ENCODE peak calls at places on chromosomes 16 and 17, in eight cellular contexts. One of them, this sample, is unnamed.

GRCh38 chr16:30539000-30539964 is 4.6 kb upstream of the ZNF747 start:
- DNase-seq in renal cortical epithelial cell: no peak
- DNase-seq in hepatocyte: no peak
- DNase-seq in non-pigmented ciliary epithelial cell: no peak
- DNase-seq in left ventricle myocardium inferior: peak
- DNase-seq in posterior cingulate gyrus: no peak
- DNase-seq in stimulated activated CD8-positive, alpha-beta memory T cell treated with anti-CD3 and anti-CD28 coated beads, Interleukin-4, amount 100 ng/mL, for 1 hour: no peak
- DNase-seq in EH: no peak
- DNase-seq in this sample: no peak

GRCh38 chr17:8711291-8711690 is 33.3 kb downstream of the CCDC42 start:
- DNase-seq in posterior cingulate gyrus: no peak
- DNase-seq in renal cortical epithelial cell: no peak
- DNase-seq in EH: no peak
- DNase-seq in hepatocyte: no peak
- DNase-seq in non-pigmented ciliary epithelial cell: no peak
- DNase-seq in stimulated activated CD8-positive, alpha-beta memory T cell treated with anti-CD3 and anti-CD28 coated beads, Interleukin-4, amount 100 ng/mL, for 1 hour: no peak
- DNase-seq in left ventricle myocardium inferior: no peak
- DNase-seq in this sample: no peak

GRCh38 chr17:75109047-75109406 is 742 bp upstream of the ARMC7 start:
- DNase-seq in hepatocyte: no peak
- DNase-seq in renal cortical epithelial cell: no peak
- DNase-seq in EH: no peak
- DNase-seq in stimulated activated CD8-positive, alpha-beta memory T cell treated with anti-CD3 and anti-CD28 coated beads, Interleukin-4, amount 100 ng/mL, for 1 hour: no peak
- DNase-seq in posterior cingulate gyrus: no peak
- DNase-seq in left ventricle myocardium inferior: no peak
- DNase-seq in non-pigmented ciliary epithelial cell: no peak
- DNase-seq in this sample: no peak

GRCh38 chr16:1979271-1980025 is 1.8 kb downstream of the NOXO1 start:
- DNase-seq in renal cortical epithelial cell: no peak
- DNase-seq in stimulated activated CD8-positive, alpha-beta memory T cell treated with anti-CD3 and anti-CD28 coated beads, Interleukin-4, amount 100 ng/mL, for 1 hour: no peak
- DNase-seq in left ventricle myocardium inferior: no peak
- DNase-seq in hepatocyte: peak
- DNase-seq in posterior cingulate gyrus: no peak
- DNase-seq in non-pigmented ciliary epithelial cell: no peak
- DNase-seq in EH: no peak
- DNase-seq in this sample: no peak

GRCh38 chr17:8152112-8152775 is at the start of gene PER1:
- DNase-seq in non-pigmented ciliary epithelial cell: peak
- DNase-seq in left ventricle myocardium inferior: peak
- DNase-seq in EH: peak
- DNase-seq in stimulated activated CD8-positive, alpha-beta memory T cell treated with anti-CD3 and anti-CD28 coated beads, Interleukin-4, amount 100 ng/mL, for 1 hour: peak
- DNase-seq in posterior cingulate gyrus: peak
- DNase-seq in renal cortical epithelial cell: peak
- DNase-seq in hepatocyte: peak
- DNase-seq in this sample: peak

GRCh38 chr16:17591655-17592405 is 121.1 kb upstream of the XYLT1 start:
- DNase-seq in stimulated activated CD8-positive, alpha-beta memory T cell treated with anti-CD3 and anti-CD28 coated beads, Interleukin-4, amount 100 ng/mL, for 1 hour: no peak
- DNase-seq in non-pigmented ciliary epithelial cell: no peak
- DNase-seq in left ventricle myocardium inferior: no peak
- DNase-seq in hepatocyte: no peak
- DNase-seq in renal cortical epithelial cell: no peak
- DNase-seq in EH: peak
- DNase-seq in posterior cingulate gyrus: no peak
- DNase-seq in this sample: no peak

GRCh38 chr16:73793286-73793685 is 503.3 kb upstream of the PSMD7 start:
- DNase-seq in non-pigmented ciliary epithelial cell: no peak
- DNase-seq in stimulated activated CD8-positive, alpha-beta memory T cell treated with anti-CD3 and anti-CD28 coated beads, Interleukin-4, amount 100 ng/mL, for 1 hour: no peak
- DNase-seq in left ventricle myocardium inferior: no peak
- DNase-seq in posterior cingulate gyrus: no peak
- DNase-seq in hepatocyte: no peak
- DNase-seq in renal cortical epithelial cell: no peak
- DNase-seq in EH: no peak
- DNase-seq in this sample: no peak

GRCh38 chr17:81401727-81402529 is 6.7 kb downstream of the BAHCC1 start:
- DNase-seq in stimulated activated CD8-positive, alpha-beta memory T cell treated with anti-CD3 and anti-CD28 coated beads, Interleukin-4, amount 100 ng/mL, for 1 hour: no peak
- DNase-seq in left ventricle myocardium inferior: peak
- DNase-seq in EH: no peak
- DNase-seq in posterior cingulate gyrus: no peak
- DNase-seq in hepatocyte: no peak
- DNase-seq in non-pigmented ciliary epithelial cell: no peak
- DNase-seq in renal cortical epithelial cell: no peak
- DNase-seq in this sample: no peak

GRCh38 chr16:86396918-86397317 is 113.4 kb upstream of the FOXF1 start:
- DNase-seq in left ventricle myocardium inferior: no peak
- DNase-seq in non-pigmented ciliary epithelial cell: peak
- DNase-seq in stimulated activated CD8-positive, alpha-beta memory T cell treated with anti-CD3 and anti-CD28 coated beads, Interleukin-4, amount 100 ng/mL, for 1 hour: no peak
- DNase-seq in hepatocyte: peak
- DNase-seq in posterior cingulate gyrus: no peak
- DNase-seq in renal cortical epithelial cell: no peak
- DNase-seq in EH: peak
- DNase-seq in this sample: no peak

GRCh38 chr17:19260958-19261357 is 23.8 kb downstream of the EPN2 start:
- DNase-seq in EH: no peak
- DNase-seq in stimulated activated CD8-positive, alpha-beta memory T cell treated with anti-CD3 and anti-CD28 coated beads, Interleukin-4, amount 100 ng/mL, for 1 hour: no peak
- DNase-seq in left ventricle myocardium inferior: no peak
- DNase-seq in non-pigmented ciliary epithelial cell: no peak
- DNase-seq in posterior cingulate gyrus: no peak
- DNase-seq in renal cortical epithelial cell: peak
- DNase-seq in hepatocyte: no peak
- DNase-seq in this sample: no peak

GRCh38 chr17:29444589-29444988 is 54.4 kb downstream of the TAOK1 start:
- DNase-seq in posterior cingulate gyrus: no peak
- DNase-seq in renal cortical epithelial cell: peak
- DNase-seq in EH: peak
- DNase-seq in non-pigmented ciliary epithelial cell: peak
- DNase-seq in left ventricle myocardium inferior: no peak
- DNase-seq in hepatocyte: no peak
- DNase-seq in stimulated activated CD8-positive, alpha-beta memory T cell treated with anti-CD3 and anti-CD28 coated beads, Interleukin-4, amount 100 ng/mL, for 1 hour: no peak
- DNase-seq in this sample: no peak

GRCh38 chr17:8072727-8073461 is 14.6 kb downstream of the ALOX12B start:
- DNase-seq in hepatocyte: peak
- DNase-seq in stimulated activated CD8-positive, alpha-beta memory T cell treated with anti-CD3 and anti-CD28 coated beads, Interleukin-4, amount 100 ng/mL, for 1 hour: no peak
- DNase-seq in left ventricle myocardium inferior: no peak
- DNase-seq in posterior cingulate gyrus: no peak
- DNase-seq in renal cortical epithelial cell: no peak
- DNase-seq in EH: peak
- DNase-seq in non-pigmented ciliary epithelial cell: no peak
- DNase-seq in this sample: no peak

GRCh38 chr17:75491680-75492079 is 23.7 kb downstream of the CASKIN2 start:
- DNase-seq in stimulated activated CD8-positive, alpha-beta memory T cell treated with anti-CD3 and anti-CD28 coated beads, Interleukin-4, amount 100 ng/mL, for 1 hour: no peak
- DNase-seq in renal cortical epithelial cell: no peak
- DNase-seq in posterior cingulate gyrus: no peak
- DNase-seq in non-pigmented ciliary epithelial cell: no peak
- DNase-seq in left ventricle myocardium inferior: no peak
- DNase-seq in hepatocyte: no peak
- DNase-seq in EH: no peak
- DNase-seq in this sample: no peak

GRCh38 chr17:55699178-55699865 is 23.3 kb downstream of the TMEM100 start:
- DNase-seq in stimulated activated CD8-positive, alpha-beta memory T cell treated with anti-CD3 and anti-CD28 coated beads, Interleukin-4, amount 100 ng/mL, for 1 hour: no peak
- DNase-seq in posterior cingulate gyrus: no peak
- DNase-seq in EH: no peak
- DNase-seq in left ventricle myocardium inferior: no peak
- DNase-seq in hepatocyte: no peak
- DNase-seq in renal cortical epithelial cell: no peak
- DNase-seq in non-pigmented ciliary epithelial cell: no peak
- DNase-seq in this sample: no peak

GRCh38 chr16:65771707-65772106 is 594.8 kb upstream of the CDH5 start:
- DNase-seq in left ventricle myocardium inferior: no peak
- DNase-seq in renal cortical epithelial cell: no peak
- DNase-seq in hepatocyte: no peak
- DNase-seq in posterior cingulate gyrus: no peak
- DNase-seq in EH: no peak
- DNase-seq in stimulated activated CD8-positive, alpha-beta memory T cell treated with anti-CD3 and anti-CD28 coated beads, Interleukin-4, amount 100 ng/mL, for 1 hour: no peak
- DNase-seq in non-pigmented ciliary epithelial cell: no peak
- DNase-seq in this sample: no peak

GRCh38 chr16:70789231-70789926 is 11.6 kb downstream of the VAC14 start:
- DNase-seq in EH: peak
- DNase-seq in posterior cingulate gyrus: peak
- DNase-seq in left ventricle myocardium inferior: peak
- DNase-seq in stimulated activated CD8-positive, alpha-beta memory T cell treated with anti-CD3 and anti-CD28 coated beads, Interleukin-4, amount 100 ng/mL, for 1 hour: no peak
- DNase-seq in renal cortical epithelial cell: peak
- DNase-seq in hepatocyte: peak
- DNase-seq in non-pigmented ciliary epithelial cell: no peak
- DNase-seq in this sample: no peak

GRCh38 chr16:80007216-80007615 is 406.7 kb upstream of the MAF start:
- DNase-seq in stimulated activated CD8-positive, alpha-beta memory T cell treated with anti-CD3 and anti-CD28 coated beads, Interleukin-4, amount 100 ng/mL, for 1 hour: no peak
- DNase-seq in non-pigmented ciliary epithelial cell: no peak
- DNase-seq in EH: no peak
- DNase-seq in left ventricle myocardium inferior: no peak
- DNase-seq in hepatocyte: peak
- DNase-seq in renal cortical epithelial cell: no peak
- DNase-seq in posterior cingulate gyrus: no peak
- DNase-seq in this sample: no peak

GRCh38 chr16:59698341-59698979 is 964.3 kb upstream of the GOT2 start:
- DNase-seq in left ventricle myocardium inferior: no peak
- DNase-seq in non-pigmented ciliary epithelial cell: peak
- DNase-seq in hepatocyte: no peak
- DNase-seq in posterior cingulate gyrus: no peak
- DNase-seq in stimulated activated CD8-positive, alpha-beta memory T cell treated with anti-CD3 and anti-CD28 coated beads, Interleukin-4, amount 100 ng/mL, for 1 hour: no peak
- DNase-seq in EH: peak
- DNase-seq in renal cortical epithelial cell: no peak
- DNase-seq in this sample: no peak

GRCh38 chr17:57117798-57118197 is 32.8 kb downstream of the AKAP1 start:
- DNase-seq in stimulated activated CD8-positive, alpha-beta memory T cell treated with anti-CD3 and anti-CD28 coated beads, Interleukin-4, amount 100 ng/mL, for 1 hour: no peak
- DNase-seq in non-pigmented ciliary epithelial cell: no peak
- DNase-seq in renal cortical epithelial cell: no peak
- DNase-seq in left ventricle myocardium inferior: no peak
- DNase-seq in EH: no peak
- DNase-seq in posterior cingulate gyrus: no peak
- DNase-seq in hepatocyte: no peak
- DNase-seq in this sample: no peak

GRCh38 chr17:42682400-42683384 is at the start of gene CNTNAP1:
- DNase-seq in stimulated activated CD8-positive, alpha-beta memory T cell treated with anti-CD3 and anti-CD28 coated beads, Interleukin-4, amount 100 ng/mL, for 1 hour: no peak
- DNase-seq in renal cortical epithelial cell: peak
- DNase-seq in left ventricle myocardium inferior: peak
- DNase-seq in posterior cingulate gyrus: peak
- DNase-seq in non-pigmented ciliary epithelial cell: no peak
- DNase-seq in EH: peak
- DNase-seq in hepatocyte: peak
- DNase-seq in this sample: no peak

GRCh38 chr17:76588182-76588581 is 2.5 kb upstream of the ST6GALNAC2 start:
- DNase-seq in non-pigmented ciliary epithelial cell: no peak
- DNase-seq in hepatocyte: no peak
- DNase-seq in EH: no peak
- DNase-seq in left ventricle myocardium inferior: no peak
- DNase-seq in renal cortical epithelial cell: no peak
- DNase-seq in posterior cingulate gyrus: no peak
- DNase-seq in stimulated activated CD8-positive, alpha-beta memory T cell treated with anti-CD3 and anti-CD28 coated beads, Interleukin-4, amount 100 ng/mL, for 1 hour: no peak
- DNase-seq in this sample: no peak

GRCh38 chr17:76497979-76498885 is 3.0 kb downstream of the RHBDF2 start:
- DNase-seq in EH: peak
- DNase-seq in renal cortical epithelial cell: peak
- DNase-seq in posterior cingulate gyrus: peak
- DNase-seq in stimulated activated CD8-positive, alpha-beta memory T cell treated with anti-CD3 and anti-CD28 coated beads, Interleukin-4, amount 100 ng/mL, for 1 hour: no peak
- DNase-seq in left ventricle myocardium inferior: peak
- DNase-seq in non-pigmented ciliary epithelial cell: no peak
- DNase-seq in hepatocyte: peak
- DNase-seq in this sample: no peak

GRCh38 chr16:4298761-4299522 is 16.9 kb upstream of the GLIS2 start:
- DNase-seq in non-pigmented ciliary epithelial cell: peak
- DNase-seq in posterior cingulate gyrus: no peak
- DNase-seq in hepatocyte: peak
- DNase-seq in EH: peak
- DNase-seq in left ventricle myocardium inferior: peak
- DNase-seq in stimulated activated CD8-positive, alpha-beta memory T cell treated with anti-CD3 and anti-CD28 coated beads, Interleukin-4, amount 100 ng/mL, for 1 hour: no peak
- DNase-seq in renal cortical epithelial cell: peak
- DNase-seq in this sample: no peak

GRCh38 chr17:21041753-21042433 is 918 bp downstream of the USP22 start:
- DNase-seq in hepatocyte: peak
- DNase-seq in renal cortical epithelial cell: peak
- DNase-seq in non-pigmented ciliary epithelial cell: no peak
- DNase-seq in left ventricle myocardium inferior: peak
- DNase-seq in stimulated activated CD8-positive, alpha-beta memory T cell treated with anti-CD3 and anti-CD28 coated beads, Interleukin-4, amount 100 ng/mL, for 1 hour: peak
- DNase-seq in posterior cingulate gyrus: peak
- DNase-seq in EH: peak
- DNase-seq in this sample: no peak

GRCh38 chr17:74536890-74537289 is 5.6 kb upstream of the CD300LB start:
- DNase-seq in renal cortical epithelial cell: no peak
- DNase-seq in posterior cingulate gyrus: no peak
- DNase-seq in left ventricle myocardium inferior: no peak
- DNase-seq in hepatocyte: no peak
- DNase-seq in stimulated activated CD8-positive, alpha-beta memory T cell treated with anti-CD3 and anti-CD28 coated beads, Interleukin-4, amount 100 ng/mL, for 1 hour: no peak
- DNase-seq in EH: no peak
- DNase-seq in non-pigmented ciliary epithelial cell: no peak
- DNase-seq in this sample: no peak

GRCh38 chr16:4597174-4597573 is 17.5 kb downstream of the UBALD1 start:
- DNase-seq in posterior cingulate gyrus: no peak
- DNase-seq in EH: no peak
- DNase-seq in stimulated activated CD8-positive, alpha-beta memory T cell treated with anti-CD3 and anti-CD28 coated beads, Interleukin-4, amount 100 ng/mL, for 1 hour: no peak
- DNase-seq in left ventricle myocardium inferior: no peak
- DNase-seq in non-pigmented ciliary epithelial cell: no peak
- DNase-seq in renal cortical epithelial cell: peak
- DNase-seq in hepatocyte: no peak
- DNase-seq in this sample: no peak

GRCh38 chr17:27407916-27408846 is 48.1 kb upstream of the KSR1 start:
- DNase-seq in EH: peak
- DNase-seq in hepatocyte: peak
- DNase-seq in non-pigmented ciliary epithelial cell: peak
- DNase-seq in posterior cingulate gyrus: no peak
- DNase-seq in left ventricle myocardium inferior: no peak
- DNase-seq in stimulated activated CD8-positive, alpha-beta memory T cell treated with anti-CD3 and anti-CD28 coated beads, Interleukin-4, amount 100 ng/mL, for 1 hour: no peak
- DNase-seq in renal cortical epithelial cell: peak
- DNase-seq in this sample: no peak

GRCh38 chr17:75059369-75060345 is 12.6 kb downstream of the KCTD2 start:
- DNase-seq in hepatocyte: peak
- DNase-seq in posterior cingulate gyrus: peak
- DNase-seq in non-pigmented ciliary epithelial cell: no peak
- DNase-seq in renal cortical epithelial cell: peak
- DNase-seq in EH: peak
- DNase-seq in stimulated activated CD8-positive, alpha-beta memory T cell treated with anti-CD3 and anti-CD28 coated beads, Interleukin-4, amount 100 ng/mL, for 1 hour: no peak
- DNase-seq in left ventricle myocardium inferior: peak
- DNase-seq in this sample: no peak

GRCh38 chr17:1783271-1783670 is 21.4 kb downstream of the SERPINF1 start:
- DNase-seq in posterior cingulate gyrus: no peak
- DNase-seq in EH: no peak
- DNase-seq in left ventricle myocardium inferior: no peak
- DNase-seq in hepatocyte: no peak
- DNase-seq in non-pigmented ciliary epithelial cell: no peak
- DNase-seq in stimulated activated CD8-positive, alpha-beta memory T cell treated with anti-CD3 and anti-CD28 coated beads, Interleukin-4, amount 100 ng/mL, for 1 hour: no peak
- DNase-seq in renal cortical epithelial cell: no peak
- DNase-seq in this sample: no peak

GRCh38 chr17:79627184-79627765 is 16.4 kb upstream of the RBFOX3 start:
- DNase-seq in renal cortical epithelial cell: no peak
- DNase-seq in left ventricle myocardium inferior: no peak
- DNase-seq in non-pigmented ciliary epithelial cell: no peak
- DNase-seq in posterior cingulate gyrus: peak
- DNase-seq in stimulated activated CD8-positive, alpha-beta memory T cell treated with anti-CD3 and anti-CD28 coated beads, Interleukin-4, amount 100 ng/mL, for 1 hour: no peak
- DNase-seq in hepatocyte: no peak
- DNase-seq in EH: no peak
- DNase-seq in this sample: no peak

GRCh38 chr16:84862804-84863484 is 43.2 kb downstream of the CRISPLD2 start:
- DNase-seq in non-pigmented ciliary epithelial cell: no peak
- DNase-seq in left ventricle myocardium inferior: no peak
- DNase-seq in EH: no peak
- DNase-seq in hepatocyte: no peak
- DNase-seq in renal cortical epithelial cell: no peak
- DNase-seq in stimulated activated CD8-positive, alpha-beta memory T cell treated with anti-CD3 and anti-CD28 coated beads, Interleukin-4, amount 100 ng/mL, for 1 hour: no peak
- DNase-seq in posterior cingulate gyrus: no peak
- DNase-seq in this sample: no peak

GRCh38 chr16:24789881-24790280 is 55.9 kb upstream of the SLC5A11 start:
- DNase-seq in left ventricle myocardium inferior: no peak
- DNase-seq in renal cortical epithelial cell: peak
- DNase-seq in EH: no peak
- DNase-seq in hepatocyte: no peak
- DNase-seq in non-pigmented ciliary epithelial cell: no peak
- DNase-seq in posterior cingulate gyrus: no peak
- DNase-seq in stimulated activated CD8-positive, alpha-beta memory T cell treated with anti-CD3 and anti-CD28 coated beads, Interleukin-4, amount 100 ng/mL, for 1 hour: no peak
- DNase-seq in this sample: no peak

GRCh38 chr17:79558573-79558900 is 52.3 kb downstream of the RBFOX3 start:
- DNase-seq in left ventricle myocardium inferior: no peak
- DNase-seq in non-pigmented ciliary epithelial cell: no peak
- DNase-seq in renal cortical epithelial cell: no peak
- DNase-seq in posterior cingulate gyrus: peak
- DNase-seq in stimulated activated CD8-positive, alpha-beta memory T cell treated with anti-CD3 and anti-CD28 coated beads, Interleukin-4, amount 100 ng/mL, for 1 hour: no peak
- DNase-seq in hepatocyte: no peak
- DNase-seq in EH: no peak
- DNase-seq in this sample: no peak

GRCh38 chr17:64315032-64315490 is 52.0 kb upstream of the TEX2 start:
- DNase-seq in posterior cingulate gyrus: peak
- DNase-seq in non-pigmented ciliary epithelial cell: no peak
- DNase-seq in stimulated activated CD8-positive, alpha-beta memory T cell treated with anti-CD3 and anti-CD28 coated beads, Interleukin-4, amount 100 ng/mL, for 1 hour: no peak
- DNase-seq in renal cortical epithelial cell: no peak
- DNase-seq in hepatocyte: no peak
- DNase-seq in EH: peak
- DNase-seq in left ventricle myocardium inferior: peak
- DNase-seq in this sample: no peak